ENCODE peak calls at places on chromosomes 2 and 18, in eight cellular contexts. W is SW480; N is GM12891; J is coronary artery; L is A673; M is astrocyte of the hippocampus; Q is stimulated activated CD4-positive, alpha-beta T cell treated with anti-CD3 and anti-CD28 coated beads, Interleukin-1b, Interleukin-23, amount 100 ng/mL, for 48 hours; Z is omental fat pad. G is an unnamed sample.

GRCh38 chr2:173881466-173881865 is 83.7 kb downstream of the SP3 start:
- DNase-seq in N (no peak), M (no peak), Q (no peak), L (peak; percentile 63), W (no peak), Z (no peak), J (no peak), G (no peak)

GRCh38 chr2:64017811-64018714 is 1.2 kb downstream of the VPS54 start:
- DNase-seq in J (no peak), Q (no peak), L (peak; percentile 47), M (peak; percentile 51), Z (no peak), W (peak; percentile 57), N (no peak), G (no peak)

GRCh38 chr18:45447364-45448265 is 167.7 kb upstream of the SLC14A2 start:
- DNase-seq in Z (no peak), Q (no peak), W (no peak), M (no peak), J (no peak), N (no peak), L (no peak), G (no peak)

GRCh38 chr2:217160978-217161973 is 301.4 kb upstream of the TNP1 start:
- DNase-seq in Q (no peak), M (no peak), J (no peak), L (no peak), N (no peak), W (no peak), Z (no peak), G (no peak)

GRCh38 chr2:74841663-74842062 is 7.7 kb downstream of the HK2 start:
- DNase-seq in M (no peak), L (no peak), W (no peak), J (no peak), Z (no peak), N (no peak), Q (no peak), G (no peak)

GRCh38 chr2:27946530-27946929 is 56.0 kb downstream of the BABAM2 start:
- DNase-seq in W (no peak), N (no peak), L (no peak), Q (no peak), M (no peak), Z (no peak), J (no peak), G (no peak)

GRCh38 chr18:55781481-55781957 is 193.5 kb upstream of the TCF4 start:
- DNase-seq in N (no peak), L (peak; percentile 87), W (no peak), M (peak; percentile 83), Z (no peak), Q (no peak), J (no peak), G (no peak)

GRCh38 chr2:37773354-37773753 is 101.9 kb upstream of the CDC42EP3 start:
- DNase-seq in M (no peak), N (no peak), W (no peak), Z (no peak), J (no peak), L (no peak), Q (no peak), G (no peak)

GRCh38 chr2:160060297-160060696 is 2.1 kb downstream of the PLA2R1 start:
- DNase-seq in N (no peak), L (no peak), Q (no peak), J (no peak), M (no peak), Z (no peak), W (no peak), G (no peak)

GRCh38 chr18:49561127-49561376 is 805 bp upstream of the LIPG start:
- DNase-seq in L (peak; percentile 31), N (no peak), Q (no peak), Z (no peak), W (no peak), M (peak; percentile 51), J (no peak), G (no peak)

GRCh38 chr2:112034924-112035323 is 20.1 kb upstream of the TMEM87B start:
- DNase-seq in N (no peak), Q (no peak), W (no peak), L (no peak), Z (no peak), M (no peak), J (no peak), G (no peak)

GRCh38 chr2:223944166-223944703 is 900 bp downstream of the WDFY1 start:
- DNase-seq in N (peak; percentile 36), L (peak; percentile 58), W (peak; percentile 33), M (peak; percentile 60), J (no peak), Q (no peak), Z (no peak), G (no peak)

GRCh38 chr2:55011741-55012574 is 38.3 kb downstream of the RTN4 start:
- DNase-seq in W (peak; percentile 46), Z (no peak), M (no peak), Q (no peak), L (no peak), N (no peak), J (no peak), G (no peak)

GRCh38 chr2:240981871-240982800 is 16.3 kb upstream of the SNED1 start:
- DNase-seq in Q (no peak), M (no peak), W (no peak), L (no peak), Z (peak; percentile 12), N (no peak), J (no peak), G (no peak)

GRCh38 chr2:156329031-156329921 is 3.2 kb downstream of the NR4A2 start:
- DNase-seq in L (no peak), Z (no peak), J (no peak), N (no peak), Q (no peak), W (no peak), M (no peak), G (no peak)

GRCh38 chr2:200065477-200065876 is 110.1 kb downstream of the MAIP1 start:
- DNase-seq in M (no peak), Q (no peak), N (no peak), W (no peak), L (no peak), J (no peak), Z (no peak), G (no peak)

G was measured in natural killer cell.